ENCODE peak calls at places on chromosomes 13 and 19, in eight cellular contexts. One of them, this sample, is unnamed.

GRCh38 chr19:17718988-17719711 is at the start of gene MAP1S:
- DNase-seq in amygdala: peak; percentile 17
- DNase-seq in CD4-positive, alpha-beta memory T cell: peak; percentile 53
- DNase-seq in B cell: peak; percentile 76
- DNase-seq in ovary: peak; percentile 71
- DNase-seq in non-pigmented ciliary epithelial cell: no peak
- DNase-seq in AG08396: peak; percentile 90
- DNase-seq in activated T-cell treated with anti-CD3 and anti-CD28 coated beads, Interleukin-2, amount 50 U/mL, for 72 hours: peak; percentile 81
- DNase-seq in this sample: peak; percentile 34

GRCh38 chr19:5094768-5095567 is 126.1 kb downstream of the KDM4B start:
- DNase-seq in amygdala: no peak
- DNase-seq in CD4-positive, alpha-beta memory T cell: no peak
- DNase-seq in B cell: no peak
- DNase-seq in ovary: no peak
- DNase-seq in non-pigmented ciliary epithelial cell: no peak
- DNase-seq in AG08396: no peak
- DNase-seq in activated T-cell treated with anti-CD3 and anti-CD28 coated beads, Interleukin-2, amount 50 U/mL, for 72 hours: no peak
- DNase-seq in this sample: no peak

GRCh38 chr13:76300688-76301087 is 585.5 kb downstream of the KCTD12 start:
- DNase-seq in amygdala: no peak
- DNase-seq in CD4-positive, alpha-beta memory T cell: no peak
- DNase-seq in B cell: no peak
- DNase-seq in ovary: no peak
- DNase-seq in non-pigmented ciliary epithelial cell: no peak
- DNase-seq in AG08396: no peak
- DNase-seq in activated T-cell treated with anti-CD3 and anti-CD28 coated beads, Interleukin-2, amount 50 U/mL, for 72 hours: no peak
- DNase-seq in this sample: no peak

GRCh38 chr13:71817335-71817734 is 49.7 kb downstream of the DACH1 start:
- DNase-seq in amygdala: no peak
- DNase-seq in CD4-positive, alpha-beta memory T cell: no peak
- DNase-seq in B cell: no peak
- DNase-seq in ovary: no peak
- DNase-seq in non-pigmented ciliary epithelial cell: no peak
- DNase-seq in AG08396: no peak
- DNase-seq in activated T-cell treated with anti-CD3 and anti-CD28 coated beads, Interleukin-2, amount 50 U/mL, for 72 hours: no peak
- DNase-seq in this sample: no peak

GRCh38 chr19:39916851-39917396 is 17.5 kb downstream of the FCGBP start:
- DNase-seq in amygdala: no peak
- DNase-seq in CD4-positive, alpha-beta memory T cell: no peak
- DNase-seq in B cell: no peak
- DNase-seq in ovary: no peak
- DNase-seq in non-pigmented ciliary epithelial cell: no peak
- DNase-seq in AG08396: no peak
- DNase-seq in activated T-cell treated with anti-CD3 and anti-CD28 coated beads, Interleukin-2, amount 50 U/mL, for 72 hours: no peak
- DNase-seq in this sample: no peak

GRCh38 chr13:86051134-86052103 is 252.2 kb upstream of the SLITRK6 start:
- DNase-seq in amygdala: no peak
- DNase-seq in CD4-positive, alpha-beta memory T cell: no peak
- DNase-seq in B cell: no peak
- DNase-seq in ovary: no peak
- DNase-seq in non-pigmented ciliary epithelial cell: peak; percentile 3
- DNase-seq in AG08396: no peak
- DNase-seq in activated T-cell treated with anti-CD3 and anti-CD28 coated beads, Interleukin-2, amount 50 U/mL, for 72 hours: no peak
- DNase-seq in this sample: no peak

GRCh38 chr19:49017666-49018351 is 918 bp upstream of the LHB start:
- DNase-seq in amygdala: peak; percentile 22
- DNase-seq in CD4-positive, alpha-beta memory T cell: peak; percentile 76
- DNase-seq in B cell: peak; percentile 84
- DNase-seq in ovary: peak; percentile 54
- DNase-seq in non-pigmented ciliary epithelial cell: no peak
- DNase-seq in AG08396: peak; percentile 88
- DNase-seq in activated T-cell treated with anti-CD3 and anti-CD28 coated beads, Interleukin-2, amount 50 U/mL, for 72 hours: peak; percentile 77
- DNase-seq in this sample: no peak

GRCh38 chr19:18156841-18157464 is 4.0 kb downstream of the PIK3R2 start:
- DNase-seq in amygdala: peak; percentile 76
- DNase-seq in CD4-positive, alpha-beta memory T cell: no peak
- DNase-seq in B cell: peak; percentile 17
- DNase-seq in ovary: peak; percentile 91
- DNase-seq in non-pigmented ciliary epithelial cell: peak; percentile 41
- DNase-seq in AG08396: peak; percentile 88
- DNase-seq in activated T-cell treated with anti-CD3 and anti-CD28 coated beads, Interleukin-2, amount 50 U/mL, for 72 hours: no peak
- DNase-seq in this sample: peak; percentile 86

GRCh38 chr13:26967119-26968038 is 204.2 kb downstream of the USP12 start:
- DNase-seq in amygdala: no peak
- DNase-seq in CD4-positive, alpha-beta memory T cell: no peak
- DNase-seq in B cell: no peak
- DNase-seq in ovary: peak; percentile 56
- DNase-seq in non-pigmented ciliary epithelial cell: no peak
- DNase-seq in AG08396: peak; percentile 29
- DNase-seq in activated T-cell treated with anti-CD3 and anti-CD28 coated beads, Interleukin-2, amount 50 U/mL, for 72 hours: no peak
- DNase-seq in this sample: peak; percentile 30

GRCh38 chr13:113179374-113180230 is 21.2 kb downstream of the PROZ start:
- DNase-seq in amygdala: no peak
- DNase-seq in CD4-positive, alpha-beta memory T cell: peak; percentile 69
- DNase-seq in B cell: no peak
- DNase-seq in ovary: no peak
- DNase-seq in non-pigmented ciliary epithelial cell: no peak
- DNase-seq in AG08396: no peak
- DNase-seq in activated T-cell treated with anti-CD3 and anti-CD28 coated beads, Interleukin-2, amount 50 U/mL, for 72 hours: no peak
- DNase-seq in this sample: no peak

GRCh38 chr19:50358483-50359431 is 6.7 kb downstream of the NAPSA start:
- DNase-seq in amygdala: peak; percentile 16
- DNase-seq in CD4-positive, alpha-beta memory T cell: peak; percentile 68
- DNase-seq in B cell: peak; percentile 90
- DNase-seq in ovary: peak; percentile 86
- DNase-seq in non-pigmented ciliary epithelial cell: no peak
- DNase-seq in AG08396: peak; percentile 90
- DNase-seq in activated T-cell treated with anti-CD3 and anti-CD28 coated beads, Interleukin-2, amount 50 U/mL, for 72 hours: peak; percentile 83
- DNase-seq in this sample: peak; percentile 60

GRCh38 chr19:2691951-2692350 is 10.5 kb downstream of the GNG7 start:
- DNase-seq in amygdala: peak; percentile 86
- DNase-seq in CD4-positive, alpha-beta memory T cell: no peak
- DNase-seq in B cell: no peak
- DNase-seq in ovary: no peak
- DNase-seq in non-pigmented ciliary epithelial cell: no peak
- DNase-seq in AG08396: no peak
- DNase-seq in activated T-cell treated with anti-CD3 and anti-CD28 coated beads, Interleukin-2, amount 50 U/mL, for 72 hours: no peak
- DNase-seq in this sample: no peak

GRCh38 chr13:102170295-102170694 is 231.6 kb downstream of the FGF14 start:
- DNase-seq in amygdala: no peak
- DNase-seq in CD4-positive, alpha-beta memory T cell: no peak
- DNase-seq in B cell: no peak
- DNase-seq in ovary: no peak
- DNase-seq in non-pigmented ciliary epithelial cell: no peak
- DNase-seq in AG08396: no peak
- DNase-seq in activated T-cell treated with anti-CD3 and anti-CD28 coated beads, Interleukin-2, amount 50 U/mL, for 72 hours: no peak
- DNase-seq in this sample: no peak

GRCh38 chr19:31350033-31350692 is 927 bp upstream of the TSHZ3 start:
- DNase-seq in amygdala: no peak
- DNase-seq in CD4-positive, alpha-beta memory T cell: no peak
- DNase-seq in B cell: no peak
- DNase-seq in ovary: peak; percentile 80
- DNase-seq in non-pigmented ciliary epithelial cell: no peak
- DNase-seq in AG08396: peak; percentile 67
- DNase-seq in activated T-cell treated with anti-CD3 and anti-CD28 coated beads, Interleukin-2, amount 50 U/mL, for 72 hours: no peak
- DNase-seq in this sample: peak; percentile 69

GRCh38 chr13:76937416-76937815 is 10.9 kb upstream of the ACOD1 start:
- DNase-seq in amygdala: no peak
- DNase-seq in CD4-positive, alpha-beta memory T cell: no peak
- DNase-seq in B cell: no peak
- DNase-seq in ovary: no peak
- DNase-seq in non-pigmented ciliary epithelial cell: peak; percentile 92
- DNase-seq in AG08396: peak; percentile 75
- DNase-seq in activated T-cell treated with anti-CD3 and anti-CD28 coated beads, Interleukin-2, amount 50 U/mL, for 72 hours: no peak
- DNase-seq in this sample: no peak

GRCh38 chr19:45153339-45154063 is 7.3 kb downstream of the NKPD1 start:
- DNase-seq in amygdala: peak; percentile 54
- DNase-seq in CD4-positive, alpha-beta memory T cell: peak; percentile 49
- DNase-seq in B cell: peak; percentile 57
- DNase-seq in ovary: peak; percentile 76
- DNase-seq in non-pigmented ciliary epithelial cell: no peak
- DNase-seq in AG08396: peak; percentile 80
- DNase-seq in activated T-cell treated with anti-CD3 and anti-CD28 coated beads, Interleukin-2, amount 50 U/mL, for 72 hours: peak; percentile 36
- DNase-seq in this sample: no peak

GRCh38 chr13:45055902-45056648 is 64.2 kb upstream of the GTF2F2 start:
- DNase-seq in amygdala: peak; percentile 19
- DNase-seq in CD4-positive, alpha-beta memory T cell: no peak
- DNase-seq in B cell: no peak
- DNase-seq in ovary: peak; percentile 28
- DNase-seq in non-pigmented ciliary epithelial cell: no peak
- DNase-seq in AG08396: peak; percentile 35
- DNase-seq in activated T-cell treated with anti-CD3 and anti-CD28 coated beads, Interleukin-2, amount 50 U/mL, for 72 hours: no peak
- DNase-seq in this sample: peak; percentile 40

GRCh38 chr19:14555918-14556661 is 15.8 kb downstream of the NDUFB7 start:
- DNase-seq in amygdala: no peak
- DNase-seq in CD4-positive, alpha-beta memory T cell: no peak
- DNase-seq in B cell: no peak
- DNase-seq in ovary: no peak
- DNase-seq in non-pigmented ciliary epithelial cell: no peak
- DNase-seq in AG08396: no peak
- DNase-seq in activated T-cell treated with anti-CD3 and anti-CD28 coated beads, Interleukin-2, amount 50 U/mL, for 72 hours: peak; percentile 47
- DNase-seq in this sample: no peak

GRCh38 chr19:38674388-38675133 is 27.1 kb downstream of the ACTN4 start:
- DNase-seq in amygdala: no peak
- DNase-seq in CD4-positive, alpha-beta memory T cell: no peak
- DNase-seq in B cell: no peak
- DNase-seq in ovary: no peak
- DNase-seq in non-pigmented ciliary epithelial cell: no peak
- DNase-seq in AG08396: no peak
- DNase-seq in activated T-cell treated with anti-CD3 and anti-CD28 coated beads, Interleukin-2, amount 50 U/mL, for 72 hours: no peak
- DNase-seq in this sample: peak; percentile 78

GRCh38 chr13:46831588-46832194 is 34.7 kb upstream of the ESD start:
- DNase-seq in amygdala: no peak
- DNase-seq in CD4-positive, alpha-beta memory T cell: no peak
- DNase-seq in B cell: peak; percentile 62
- DNase-seq in ovary: no peak
- DNase-seq in non-pigmented ciliary epithelial cell: no peak
- DNase-seq in AG08396: peak; percentile 26
- DNase-seq in activated T-cell treated with anti-CD3 and anti-CD28 coated beads, Interleukin-2, amount 50 U/mL, for 72 hours: peak; percentile 50
- DNase-seq in this sample: peak; percentile 36